ENCODE peak calls at places on chromosome 22, in ten cellular contexts. One of them, this sample, is unnamed.

GRCh38 chr22:41725510-41726110 is 26.3 kb downstream of the MEI1 start:
- DNase-seq in cardiac muscle cell: peak; percentile 44
- DNase-seq in cardiac fibroblast: no peak
- DNase-seq in mesothelial cell of epicardium: no peak
- DNase-seq in BJ: no peak
- DNase-seq in body of pancreas: no peak
- DNase-seq in GM12864: no peak
- DNase-seq in ovary: no peak
- DNase-seq in suprapubic skin: no peak
- DNase-seq in fibroblast of the aortic adventitia: no peak
- DNase-seq in this sample: no peak

GRCh38 chr22:45548991-45549736 is 46.5 kb downstream of the FBLN1 start:
- DNase-seq in cardiac muscle cell: peak; percentile 89
- DNase-seq in cardiac fibroblast: peak; percentile 69
- DNase-seq in mesothelial cell of epicardium: no peak
- DNase-seq in BJ: peak; percentile 79
- DNase-seq in body of pancreas: peak; percentile 26
- DNase-seq in GM12864: no peak
- DNase-seq in ovary: peak; percentile 52
- DNase-seq in suprapubic skin: peak; percentile 88
- DNase-seq in fibroblast of the aortic adventitia: peak; percentile 99
- DNase-seq in this sample: no peak

GRCh38 chr22:17888855-17889254 is 114.6 kb upstream of the BID start:
- DNase-seq in cardiac muscle cell: peak; percentile 50
- DNase-seq in cardiac fibroblast: peak; percentile 15
- DNase-seq in mesothelial cell of epicardium: no peak
- DNase-seq in BJ: no peak
- DNase-seq in body of pancreas: no peak
- DNase-seq in GM12864: no peak
- DNase-seq in ovary: no peak
- DNase-seq in suprapubic skin: no peak
- DNase-seq in fibroblast of the aortic adventitia: no peak
- DNase-seq in this sample: peak; percentile 44

GRCh38 chr22:30305519-30305905 is 16.2 kb upstream of the CASTOR1 start:
- DNase-seq in cardiac muscle cell: peak; percentile 62
- DNase-seq in cardiac fibroblast: no peak
- DNase-seq in mesothelial cell of epicardium: no peak
- DNase-seq in BJ: no peak
- DNase-seq in body of pancreas: peak; percentile 48
- DNase-seq in GM12864: peak; percentile 67
- DNase-seq in ovary: no peak
- DNase-seq in suprapubic skin: peak; percentile 76
- DNase-seq in fibroblast of the aortic adventitia: peak; percentile 45
- DNase-seq in this sample: no peak

GRCh38 chr22:44684506-44685383 is 17.3 kb upstream of the PRR5 start:
- DNase-seq in cardiac muscle cell: peak; percentile 94
- DNase-seq in cardiac fibroblast: peak; percentile 92
- DNase-seq in mesothelial cell of epicardium: peak; percentile 48
- DNase-seq in BJ: peak; percentile 89
- DNase-seq in body of pancreas: peak; percentile 89
- DNase-seq in GM12864: peak; percentile 55
- DNase-seq in ovary: peak; percentile 73
- DNase-seq in suprapubic skin: peak; percentile 93
- DNase-seq in fibroblast of the aortic adventitia: peak; percentile 90
- DNase-seq in this sample: peak; percentile 86

GRCh38 chr22:45996241-45997076 is 19.5 kb upstream of the WNT7B start:
- DNase-seq in cardiac muscle cell: peak; percentile 69
- DNase-seq in cardiac fibroblast: peak; percentile 74
- DNase-seq in mesothelial cell of epicardium: no peak
- DNase-seq in BJ: no peak
- DNase-seq in body of pancreas: no peak
- DNase-seq in GM12864: no peak
- DNase-seq in ovary: peak; percentile 50
- DNase-seq in suprapubic skin: peak; percentile 85
- DNase-seq in fibroblast of the aortic adventitia: peak; percentile 55
- DNase-seq in this sample: no peak

GRCh38 chr22:40654522-40655167 is 18.1 kb upstream of the MRTFA start:
- DNase-seq in cardiac muscle cell: peak; percentile 69
- DNase-seq in cardiac fibroblast: peak; percentile 67
- DNase-seq in mesothelial cell of epicardium: no peak
- DNase-seq in BJ: peak; percentile 70
- DNase-seq in body of pancreas: peak; percentile 58
- DNase-seq in GM12864: no peak
- DNase-seq in ovary: no peak
- DNase-seq in suprapubic skin: no peak
- DNase-seq in fibroblast of the aortic adventitia: peak; percentile 81
- DNase-seq in this sample: no peak

GRCh38 chr22:50506611-50507420 is 686 bp downstream of the LMF2 start:
- DNase-seq in cardiac muscle cell: no peak
- DNase-seq in cardiac fibroblast: no peak
- DNase-seq in mesothelial cell of epicardium: no peak
- DNase-seq in BJ: no peak
- DNase-seq in body of pancreas: peak; percentile 91
- DNase-seq in GM12864: no peak
- DNase-seq in ovary: peak; percentile 74
- DNase-seq in suprapubic skin: peak; percentile 82
- DNase-seq in fibroblast of the aortic adventitia: no peak
- DNase-seq in this sample: no peak

GRCh38 chr22:41290262-41291221 is 4.6 kb upstream of the RANGAP1 start:
- DNase-seq in cardiac muscle cell: peak; percentile 78
- DNase-seq in cardiac fibroblast: peak; percentile 94
- DNase-seq in mesothelial cell of epicardium: no peak
- DNase-seq in BJ: peak; percentile 82
- DNase-seq in body of pancreas: no peak
- DNase-seq in GM12864: no peak
- DNase-seq in ovary: no peak
- DNase-seq in suprapubic skin: no peak
- DNase-seq in fibroblast of the aortic adventitia: peak; percentile 90
- DNase-seq in this sample: peak; percentile 19

GRCh38 chr22:32745251-32745995 is 56.1 kb upstream of the TIMP3 start:
- DNase-seq in cardiac muscle cell: peak; percentile 48
- DNase-seq in cardiac fibroblast: peak; percentile 22
- DNase-seq in mesothelial cell of epicardium: no peak
- DNase-seq in BJ: no peak
- DNase-seq in body of pancreas: peak; percentile 16
- DNase-seq in GM12864: no peak
- DNase-seq in ovary: no peak
- DNase-seq in suprapubic skin: peak; percentile 72
- DNase-seq in fibroblast of the aortic adventitia: peak; percentile 73
- DNase-seq in this sample: peak; percentile 15

DNA sequence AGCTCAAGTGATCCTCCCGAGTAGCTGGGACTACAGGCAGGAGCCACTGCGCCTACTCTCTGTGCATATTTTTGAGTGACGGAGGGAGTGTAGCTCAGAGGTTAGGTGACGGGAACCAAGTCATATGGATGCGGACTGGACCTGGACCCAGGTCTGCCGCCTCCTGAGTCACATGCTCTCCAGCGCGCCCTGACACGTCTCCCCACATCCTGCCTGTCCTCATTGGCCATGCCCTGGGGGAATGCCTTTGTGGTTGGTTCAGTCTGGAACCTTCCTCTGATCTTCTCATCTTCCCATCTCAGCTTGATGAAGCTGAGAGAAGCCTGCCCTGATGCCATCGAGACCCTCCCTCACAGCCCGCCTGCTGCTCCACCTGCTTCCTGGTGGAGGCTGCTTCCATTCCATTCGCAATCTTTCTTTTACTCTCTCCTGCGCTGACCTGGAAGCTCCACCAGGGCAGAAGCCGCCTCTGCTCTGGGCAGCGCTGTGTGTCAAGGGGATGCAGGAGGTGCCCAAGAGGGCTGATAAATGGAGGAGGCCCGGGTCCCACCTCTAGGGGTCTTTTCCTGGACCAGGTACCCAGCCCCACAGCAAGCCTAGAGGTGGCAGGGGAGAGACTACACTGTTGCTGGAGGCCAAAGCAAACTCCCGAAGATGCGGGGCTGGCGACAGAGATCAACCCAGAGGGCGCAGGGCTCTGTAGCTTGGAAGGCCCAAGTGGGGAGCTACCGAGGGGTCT is 13.9 kb upstream of the BAIAP2L2 start:
- DNase-seq in cardiac muscle cell: no peak
- DNase-seq in cardiac fibroblast: no peak
- DNase-seq in mesothelial cell of epicardium: no peak
- DNase-seq in BJ: no peak
- DNase-seq in body of pancreas: no peak
- DNase-seq in GM12864: no peak
- DNase-seq in ovary: no peak
- DNase-seq in suprapubic skin: no peak
- DNase-seq in fibroblast of the aortic adventitia: no peak
- DNase-seq in this sample: no peak
- TF ChIP-seq CTCF in cardiac muscle cell: no peak
- TF ChIP-seq CTCF in cardiac fibroblast: no peak
- TF ChIP-seq CTCF in mesothelial cell of epicardium: peak; percentile 10
- TF ChIP-seq CTCF in BJ: no peak
- TF ChIP-seq CTCF in body of pancreas: no peak
- TF ChIP-seq CTCF in GM12864: no peak
- TF ChIP-seq CTCF in ovary: no peak
- TF ChIP-seq CTCF in suprapubic skin: no peak
- TF ChIP-seq CTCF in fibroblast of the aortic adventitia: no peak
- TF ChIP-seq CTCF in this sample: no peak

DNA sequence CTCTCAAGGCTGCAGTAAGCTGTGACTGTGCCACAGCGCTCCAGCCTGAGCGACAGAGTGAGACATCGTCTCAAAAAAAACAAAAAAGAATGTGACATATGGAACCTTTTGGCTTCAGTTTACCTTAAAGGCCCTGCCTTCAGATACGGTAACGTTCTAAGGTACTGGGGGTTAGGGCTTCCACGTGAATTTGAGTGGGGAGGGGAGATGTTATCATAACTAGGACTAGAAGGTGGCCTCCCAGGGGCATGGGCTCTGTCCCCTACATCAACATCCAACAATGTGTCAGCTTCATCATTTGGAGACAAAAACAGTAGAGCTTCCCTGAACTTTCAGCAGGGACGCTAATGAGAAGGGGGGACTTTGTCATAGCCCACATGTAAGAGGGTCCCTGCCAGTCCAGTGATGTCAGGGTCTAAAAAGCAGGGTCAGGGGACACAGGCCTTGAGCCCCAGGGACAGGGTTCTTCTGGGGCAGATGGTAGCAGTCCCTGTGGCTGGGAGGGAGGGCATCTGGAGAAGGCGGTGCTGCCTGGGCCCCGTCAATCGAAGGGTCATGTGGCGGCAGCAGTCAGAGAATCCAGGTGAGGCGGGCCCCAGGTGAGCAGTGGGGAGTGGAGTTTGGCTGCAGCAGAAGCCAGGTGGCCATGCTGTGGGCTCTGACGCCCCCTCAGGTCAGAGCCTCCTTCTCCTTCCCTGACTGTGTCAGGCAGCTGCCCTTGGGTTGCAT is 79.8 kb downstream of the BCR start:
- DNase-seq in cardiac muscle cell: no peak
- DNase-seq in cardiac fibroblast: no peak
- DNase-seq in mesothelial cell of epicardium: no peak
- DNase-seq in BJ: no peak
- DNase-seq in body of pancreas: no peak
- DNase-seq in GM12864: no peak
- DNase-seq in ovary: no peak
- DNase-seq in suprapubic skin: no peak
- DNase-seq in fibroblast of the aortic adventitia: no peak
- DNase-seq in this sample: no peak
- TF ChIP-seq CTCF in cardiac muscle cell: no peak
- TF ChIP-seq CTCF in cardiac fibroblast: no peak
- TF ChIP-seq CTCF in mesothelial cell of epicardium: no peak
- TF ChIP-seq CTCF in BJ: no peak
- TF ChIP-seq CTCF in body of pancreas: no peak
- TF ChIP-seq CTCF in GM12864: no peak
- TF ChIP-seq CTCF in ovary: no peak
- TF ChIP-seq CTCF in suprapubic skin: no peak
- TF ChIP-seq CTCF in fibroblast of the aortic adventitia: no peak
- TF ChIP-seq CTCF in this sample: no peak

DNA sequence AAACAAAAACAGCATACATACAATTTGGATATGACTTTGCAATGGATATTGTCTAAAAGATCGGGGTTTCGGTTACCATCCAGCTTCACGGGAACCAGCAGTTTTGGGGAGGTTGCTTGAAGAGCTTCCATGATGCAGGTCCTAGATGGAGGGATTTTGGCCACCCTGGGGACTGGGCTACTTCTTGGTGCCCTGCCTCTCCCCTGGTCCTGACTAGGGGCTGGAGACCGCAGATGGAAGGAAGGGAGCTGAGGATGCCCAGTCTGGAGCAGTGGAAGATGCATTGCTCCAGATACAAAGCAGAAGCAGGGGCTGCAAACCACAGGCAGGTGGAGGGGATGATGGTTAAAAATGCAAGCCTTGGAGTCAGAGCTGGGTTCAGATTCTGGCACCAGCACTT is 13.5 kb downstream of the SOX10 start:
- DNase-seq in cardiac muscle cell: no peak
- DNase-seq in cardiac fibroblast: no peak
- DNase-seq in mesothelial cell of epicardium: no peak
- DNase-seq in BJ: no peak
- DNase-seq in body of pancreas: no peak
- DNase-seq in GM12864: no peak
- DNase-seq in ovary: no peak
- DNase-seq in suprapubic skin: no peak
- DNase-seq in fibroblast of the aortic adventitia: no peak
- DNase-seq in this sample: no peak
- TF ChIP-seq CTCF in cardiac muscle cell: no peak
- TF ChIP-seq CTCF in cardiac fibroblast: no peak
- TF ChIP-seq CTCF in mesothelial cell of epicardium: no peak
- TF ChIP-seq CTCF in BJ: no peak
- TF ChIP-seq CTCF in body of pancreas: no peak
- TF ChIP-seq CTCF in GM12864: no peak
- TF ChIP-seq CTCF in ovary: no peak
- TF ChIP-seq CTCF in suprapubic skin: no peak
- TF ChIP-seq CTCF in fibroblast of the aortic adventitia: no peak
- TF ChIP-seq CTCF in this sample: no peak

GRCh38 chr22:37930952-37931440 is 22.4 kb downstream of the C22orf23 start:
- DNase-seq in cardiac muscle cell: no peak
- DNase-seq in cardiac fibroblast: no peak
- DNase-seq in mesothelial cell of epicardium: no peak
- DNase-seq in BJ: no peak
- DNase-seq in body of pancreas: peak; percentile 68
- DNase-seq in GM12864: no peak
- DNase-seq in ovary: no peak
- DNase-seq in suprapubic skin: no peak
- DNase-seq in fibroblast of the aortic adventitia: no peak
- DNase-seq in this sample: no peak

GRCh38 chr22:37931893-37932389 is 21.5 kb downstream of the C22orf23 start:
- DNase-seq in cardiac muscle cell: no peak
- DNase-seq in cardiac fibroblast: no peak
- DNase-seq in mesothelial cell of epicardium: no peak
- DNase-seq in BJ: no peak
- DNase-seq in body of pancreas: no peak
- DNase-seq in GM12864: no peak
- DNase-seq in ovary: no peak
- DNase-seq in suprapubic skin: no peak
- DNase-seq in fibroblast of the aortic adventitia: no peak
- DNase-seq in this sample: no peak

GRCh38 chr22:37929390-37929789 is 23.3 kb downstream of the MICALL1 start:
- DNase-seq in cardiac muscle cell: no peak
- DNase-seq in cardiac fibroblast: no peak
- DNase-seq in mesothelial cell of epicardium: no peak
- DNase-seq in BJ: no peak
- DNase-seq in body of pancreas: peak; percentile 86
- DNase-seq in GM12864: no peak
- DNase-seq in ovary: no peak
- DNase-seq in suprapubic skin: no peak
- DNase-seq in fibroblast of the aortic adventitia: no peak
- DNase-seq in this sample: no peak

GRCh38 chr22:37932401-37932800 is 21.0 kb downstream of the C22orf23 start:
- DNase-seq in cardiac muscle cell: no peak
- DNase-seq in cardiac fibroblast: no peak
- DNase-seq in mesothelial cell of epicardium: no peak
- DNase-seq in BJ: no peak
- DNase-seq in body of pancreas: no peak
- DNase-seq in GM12864: no peak
- DNase-seq in ovary: no peak
- DNase-seq in suprapubic skin: no peak
- DNase-seq in fibroblast of the aortic adventitia: no peak
- DNase-seq in this sample: no peak

GRCh38 chr22:37930270-37930951 is 23.0 kb downstream of the C22orf23 start:
- DNase-seq in cardiac muscle cell: peak; percentile 29
- DNase-seq in cardiac fibroblast: peak; percentile 49
- DNase-seq in mesothelial cell of epicardium: no peak
- DNase-seq in BJ: no peak
- DNase-seq in body of pancreas: peak; percentile 58
- DNase-seq in GM12864: no peak
- DNase-seq in ovary: no peak
- DNase-seq in suprapubic skin: no peak
- DNase-seq in fibroblast of the aortic adventitia: peak; percentile 33
- DNase-seq in this sample: no peak
- TF ChIP-seq CTCF in cardiac muscle cell: peak; percentile 53
- TF ChIP-seq CTCF in cardiac fibroblast: peak; percentile 58
- TF ChIP-seq CTCF in mesothelial cell of epicardium: no peak
- TF ChIP-seq CTCF in BJ: peak; percentile 68
- TF ChIP-seq CTCF in body of pancreas: peak; percentile 38
- TF ChIP-seq CTCF in GM12864: peak; percentile 58
- TF ChIP-seq CTCF in ovary: no peak
- TF ChIP-seq CTCF in suprapubic skin: peak; percentile 31
- TF ChIP-seq CTCF in fibroblast of the aortic adventitia: peak; percentile 59
- TF ChIP-seq CTCF in this sample: peak; percentile 24

This sample was measured in nephron progenitor cell.